ENCODE peak calls at places on chromosomes 4 and X, in nine cellular contexts. T, C, U, F, J, I, R, O and G are unnamed samples.

GRCh38 chr4:184074989-184075388 is 142.7 kb downstream of the ENPP6 start:
- DNase-seq in T (no peak), C (no peak), U (no peak), F (no peak), J (no peak), I (no peak), R (no peak), O (no peak), G (no peak)

GRCh38 chrX:135522878-135523693 is 2.6 kb downstream of the INTS6L start:
- DNase-seq in T (no peak), C (no peak), U (no peak), F (no peak), J (no peak), I (no peak), R (no peak), O (peak; percentile 0), G (no peak)

GRCh38 chr4:138182838-138183426 is 59.2 kb downstream of the SLC7A11 start:
- DNase-seq in T (no peak), C (no peak), U (no peak), F (no peak), J (peak; percentile 15), I (no peak), R (peak; percentile 74), O (no peak), G (no peak)

GRCh38 chr4:119490335-119490734 is 138.3 kb downstream of the PDE5A start:
- DNase-seq in T (no peak), C (no peak), U (no peak), F (no peak), J (no peak), I (no peak), R (no peak), O (no peak), G (no peak)

GRCh38 chr4:47640911-47641310 is 155.8 kb downstream of the ATP10D start:
- DNase-seq in T (no peak), C (no peak), U (no peak), F (no peak), J (no peak), I (no peak), R (no peak), O (no peak), G (no peak)

GRCh38 chrX:42188730-42189129 is 265.4 kb upstream of the CASK start:
- DNase-seq in T (no peak), C (no peak), U (no peak), F (no peak), J (no peak), I (no peak), R (no peak), O (no peak), G (no peak)

GRCh38 chrX:50941638-50942037 is 31.1 kb downstream of the BMP15 start:
- DNase-seq in T (peak; percentile 11), C (no peak), U (no peak), F (no peak), J (no peak), I (no peak), R (no peak), O (no peak), G (no peak)

GRCh38 chr4:107467461-107467860 is 252.6 kb downstream of the PAPSS1 start:
- DNase-seq in T (no peak), C (no peak), U (no peak), F (no peak), J (no peak), I (no peak), R (no peak), O (no peak), G (no peak)

GRCh38 chr4:107863850-107864371 is 39.2 kb downstream of the SGMS2 start:
- DNase-seq in T (peak; percentile 5), C (peak; percentile 76), U (no peak), F (no peak), J (peak; percentile 64), I (no peak), R (peak; percentile 81), O (no peak), G (no peak)

GRCh38 chrX:39453847-39454645 is 643.7 kb downstream of the BCOR start:
- DNase-seq in T (no peak), C (no peak), U (no peak), F (no peak), J (no peak), I (no peak), R (no peak), O (no peak), G (no peak)

GRCh38 chr4:135240796-135241195 is 1039.2 kb upstream of the PABPC4L start:
- DNase-seq in T (no peak), C (no peak), U (no peak), F (no peak), J (no peak), I (no peak), R (no peak), O (no peak), G (no peak)

GRCh38 chrX:148929686-148930085 is 429.3 kb downstream of the AFF2 start:
- DNase-seq in T (no peak), C (no peak), U (no peak), F (no peak), J (no peak), I (no peak), R (no peak), O (no peak), G (no peak)

GRCh38 chrX:154827624-154828408 is 6.6 kb downstream of the SMIM9 start:
- DNase-seq in T (no peak), C (no peak), U (no peak), F (no peak), J (no peak), I (no peak), R (peak; percentile 70), O (no peak), G (no peak)

GRCh38 chr4:25253072-25253447 is 19.2 kb downstream of the PI4K2B start:
- DNase-seq in T (no peak), C (no peak), U (no peak), F (no peak), J (no peak), I (no peak), R (no peak), O (no peak), G (no peak)

GRCh38 chrX:95675794-95676193 is 1008.8 kb upstream of the DIAPH2 start:
- DNase-seq in T (no peak), C (no peak), U (no peak), F (no peak), J (no peak), I (no peak), R (no peak), O (no peak), G (no peak)

GRCh38 chr4:40434126-40434692 is 99.1 kb downstream of the CHRNA9 start:
- DNase-seq in T (no peak), C (no peak), U (no peak), F (no peak), J (no peak), I (no peak), R (no peak), O (no peak), G (no peak)

GRCh38 chrX:115311666-115312065 is 22.2 kb downstream of the LUZP4 start:
- DNase-seq in T (no peak), C (peak; percentile 34), U (no peak), F (no peak), J (no peak), I (peak; percentile 0), R (no peak), O (no peak), G (no peak)

GRCh38 chr4:22268350-22269025 is 247.4 kb downstream of the ADGRA3 start:
- DNase-seq in T (no peak), C (no peak), U (no peak), F (no peak), J (peak; percentile 46), I (no peak), R (no peak), O (no peak), G (no peak)

GRCh38 chr4:62133498-62133897 is 933.4 kb downstream of the ADGRL3 start:
- DNase-seq in T (no peak), C (peak; percentile 28), U (no peak), F (no peak), J (no peak), I (no peak), R (no peak), O (no peak), G (no peak)

GRCh38 chr4:97279410-97279809 is 863.9 kb downstream of the STPG2 start:
- DNase-seq in T (no peak), C (no peak), U (no peak), F (no peak), J (no peak), I (no peak), R (no peak), O (no peak), G (no peak)

GRCh38 chr4:73156394-73156793 is 86.9 kb upstream of the COX18 start:
- DNase-seq in T (no peak), C (no peak), U (no peak), F (no peak), J (no peak), I (no peak), R (no peak), O (no peak), G (no peak)

GRCh38 chr4:166146806-166147540 is 273.9 kb downstream of the TLL1 start:
- DNase-seq in T (no peak), C (no peak), U (no peak), F (no peak), J (no peak), I (no peak), R (peak; percentile 35), O (no peak), G (no peak)

GRCh38 chr4:7647932-7648812 is 213.4 kb upstream of the PSAPL1 start:
- DNase-seq in T (no peak), C (peak; percentile 52), U (no peak), F (no peak), J (no peak), I (no peak), R (no peak), O (no peak), G (peak; percentile 43)

GRCh38 chr4:174193438-174194015 is 89.9 kb downstream of the FBXO8 start:
- DNase-seq in T (no peak), C (no peak), U (no peak), F (no peak), J (no peak), I (no peak), R (no peak), O (no peak), G (no peak)

GRCh38 chr4:93810340-93810992 is 18.1 kb upstream of the ATOH1 start:
- DNase-seq in T (no peak), C (peak; percentile 28), U (no peak), F (no peak), J (no peak), I (no peak), R (no peak), O (no peak), G (no peak)